ENCODE peak calls at places on chromosome 6, in nine cellular contexts. D, S, I, G, Y, K, H, N and W are unnamed samples. For H3K4me1 and H3K27me3, the result is how much of the 10 kb centered on the place peaks cover.

GRCh38 chr6:16363749-16364148 is 125.4 kb downstream of the GMPR start:
- DNase-seq in D (no peak), S (no peak), I (no peak), G (no peak), Y (no peak), K (no peak), H (no peak), N (no peak), W (no peak)

GRCh38 chr6:14721103-14721758 is 524.6 kb upstream of the JARID2 start:
- DNase-seq in D (no peak), S (peak), I (no peak), G (peak), Y (peak), K (no peak), H (no peak), N (no peak), W (no peak)

GRCh38 chr6:44084231-44085014 is 42.8 kb downstream of the MRPL14 start:
- DNase-seq in D (no peak), S (peak), I (no peak), G (no peak), Y (peak), K (no peak), H (no peak), N (no peak), W (no peak)

GRCh38 chr6:133512410-133513016 is 271.4 kb downstream of the EYA4 start:
- DNase-seq in D (no peak), S (peak), I (peak), G (peak), Y (peak), K (peak), H (no peak), N (peak), W (peak)

GRCh38 chr6:13729891-13730290 is 18.3 kb upstream of the RANBP9 start:
- DNase-seq in D (no peak), S (no peak), I (no peak), G (no peak), Y (peak), K (no peak), H (no peak), N (no peak), W (no peak)

GRCh38 chr6:139376054-139376355 is 1.6 kb upstream of the CITED2 start:
- DNase-seq in D (no peak), S (no peak), I (no peak), G (peak), Y (peak), K (no peak), H (no peak), N (no peak), W (no peak)

GRCh38 chr6:111843347-111844147 is 29.7 kb downstream of the FYN start:
- DNase-seq in D (no peak), S (peak), I (no peak), G (no peak), Y (no peak), K (peak), H (peak), N (no peak), W (no peak)

GRCh38 chr6:20943036-20943627 is 408.9 kb downstream of the CDKAL1 start:
- DNase-seq in D (no peak), S (no peak), I (peak), G (no peak), Y (no peak), K (no peak), H (no peak), N (no peak), W (no peak)

GRCh38 chr6:96499781-96500180 is 21.8 kb upstream of the UFL1 start:
- DNase-seq in D (no peak), S (no peak), I (no peak), G (no peak), Y (no peak), K (no peak), H (peak), N (no peak), W (no peak)

GRCh38 chr6:89117285-89118108 is at the start of gene SRSF12:
- DNase-seq in D (peak), S (peak), I (peak), G (peak), Y (peak), K (peak), H (peak), N (peak), W (peak)

GRCh38 chr6:42199106-42199981 is 4.6 kb upstream of the GUCA1B start:
- DNase-seq in D (no peak), S (no peak), I (no peak), G (no peak), Y (peak), K (no peak), H (no peak), N (no peak), W (no peak)

GRCh38 chr6:46221221-46221793 is 50.5 kb upstream of the ENPP5 start:
- DNase-seq in D (no peak), S (peak), I (peak), G (peak), Y (peak), K (no peak), H (peak), N (no peak), W (peak)

GRCh38 chr6:5851261-5851757 is 155.4 kb downstream of the NRN1 start:
- DNase-seq in D (peak), S (peak), I (peak), G (peak), Y (peak), K (peak), H (peak), N (no peak), W (no peak)

GRCh38 chr6:44064948-44065272 is 62.3 kb downstream of the MRPL14 start:
- DNase-seq in D (no peak), S (no peak), I (no peak), G (no peak), Y (no peak), K (no peak), H (no peak), N (no peak), W (no peak)

GRCh38 chr6:113927001-113927400 is 43.9 kb downstream of the HDAC2 start:
- DNase-seq in D (no peak), S (peak), I (no peak), G (no peak), Y (no peak), K (no peak), H (no peak), N (no peak), W (no peak)

GRCh38 chr6:144372611-144373010 is 87.5 kb downstream of the UTRN start:
- DNase-seq in D (no peak), S (no peak), I (no peak), G (no peak), Y (no peak), K (no peak), H (no peak), N (no peak), W (no peak)

GRCh38 chr6:170137176-170137891 is 153.5 kb downstream of the DLL1 start:
- DNase-seq in D (peak), S (no peak), I (no peak), G (no peak), Y (no peak), K (peak), H (no peak), N (peak), W (no peak)

GRCh38 chr6:170010665-170011232 is 259.3 kb downstream of the ERMARD start:
- DNase-seq in D (peak), S (no peak), I (no peak), G (no peak), Y (no peak), K (no peak), H (no peak), N (no peak), W (no peak)

GRCh38 chr6:115947964-115948541 is 112.6 kb downstream of the FRK start:
- DNase-seq in D (no peak), S (no peak), I (no peak), G (peak), Y (no peak), K (no peak), H (no peak), N (no peak), W (peak)

GRCh38 chr6:125363360-125364121 is 61.8 kb upstream of the HDDC2 start:
- DNase-seq in D (peak), S (peak), I (peak), G (peak), Y (peak), K (peak), H (no peak), N (peak), W (no peak)

GRCh38 chr6:165443462-165443861 is 134.1 kb upstream of the C6orf118 start:
- DNase-seq in D (no peak), S (no peak), I (no peak), G (no peak), Y (no peak), K (no peak), H (no peak), N (no peak), W (no peak)

GRCh38 chr6:165441176-165441575 is 131.8 kb upstream of the C6orf118 start:
- DNase-seq in D (no peak), S (no peak), I (no peak), G (no peak), Y (no peak), K (no peak), H (no peak), N (no peak), W (no peak)

DNA sequence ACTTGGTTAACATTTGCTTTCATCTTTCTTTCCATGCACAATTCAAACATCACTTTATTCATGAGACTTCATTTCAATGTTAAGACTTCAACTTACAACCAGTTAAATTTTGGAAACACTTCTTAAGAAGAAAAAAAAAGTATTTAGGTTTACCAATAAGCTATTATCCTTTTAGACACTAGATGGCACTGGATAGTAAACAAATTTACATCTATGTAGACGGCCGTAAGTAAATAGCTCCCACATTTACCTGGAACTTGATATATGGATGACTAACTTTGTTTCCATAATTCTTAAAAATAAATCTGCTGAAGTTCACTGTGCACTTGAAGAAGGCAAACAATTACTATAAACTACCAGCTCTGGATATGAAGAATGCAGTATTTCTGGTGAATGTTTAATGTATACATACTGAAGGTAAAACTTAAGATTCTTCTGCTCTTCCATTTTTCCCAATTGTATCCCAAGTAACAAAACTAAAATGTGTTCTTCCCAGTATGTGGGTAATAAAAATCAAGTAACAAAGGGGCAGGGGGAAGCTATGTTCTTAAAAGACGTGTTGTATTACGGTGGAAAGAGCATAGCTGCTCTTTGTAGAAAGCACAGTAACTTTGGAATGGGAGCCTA is 130.6 kb upstream of the C6orf118 start:
- DNase-seq in D (no peak), S (peak), I (peak), G (peak), Y (peak), K (no peak), H (no peak), N (no peak), W (no peak)
- H3K4me3 ChIP-seq in D (no peak), S (no peak), I (no peak), G (no peak), Y (no peak), K (no peak), H (no peak), N (no peak), W (no peak)

GRCh38 chr6:106512958-106513480 is 116.3 kb downstream of the RTN4IP1 start:
- DNase-seq in D (no peak), S (no peak), I (no peak), G (no peak), Y (no peak), K (no peak), H (no peak), N (no peak), W (no peak)
- H3K4me1 ChIP-seq in D (under half), S (under half), I (under half), G (under half), Y (under half), K (under half), H (under half), N (under half), W (under half)

GRCh38 chr6:1310628-1311399 is 1.1 kb upstream of the FOXQ1 start:
- DNase-seq in D (no peak), S (peak), I (no peak), G (peak), Y (no peak), K (no peak), H (no peak), N (no peak), W (peak)
- H3K27me3 ChIP-seq in D (under half), S (half or more), I (half or more), G (half or more), Y (half or more), K (under half), H (under half), N (under half), W (under half)

GRCh38 chr6:64293298-64293697 is 657.7 kb downstream of the PHF3 start:
- DNase-seq in D (no peak), S (no peak), I (no peak), G (no peak), Y (peak), K (no peak), H (no peak), N (no peak), W (no peak)

GRCh38 chr6:64301307-64302236 is 666.0 kb downstream of the PHF3 start:
- DNase-seq in D (no peak), S (no peak), I (no peak), G (peak), Y (no peak), K (no peak), H (no peak), N (no peak), W (peak)

GRCh38 chr6:64294034-64294433 is 658.4 kb downstream of the PHF3 start:
- DNase-seq in D (no peak), S (no peak), I (no peak), G (no peak), Y (no peak), K (no peak), H (no peak), N (no peak), W (no peak)

DNA sequence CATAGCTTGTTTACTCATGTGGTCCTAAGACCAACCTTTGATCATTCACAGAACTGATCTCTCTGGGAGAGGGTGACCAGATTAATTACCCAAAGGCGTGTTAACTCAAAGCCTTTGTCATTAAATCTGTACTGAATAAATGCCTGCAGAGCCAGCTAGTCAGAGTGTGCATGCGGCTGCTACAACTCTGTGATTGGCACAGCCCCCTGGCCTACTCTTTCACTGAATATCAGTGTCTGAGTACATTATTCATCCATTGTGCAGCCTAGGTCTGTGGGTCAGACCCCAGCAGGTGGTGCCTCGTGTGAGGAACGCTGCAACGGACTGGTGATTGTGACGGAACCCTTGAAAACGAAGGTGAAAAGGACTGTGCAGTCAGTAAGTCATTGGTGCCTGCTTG is 663.6 kb downstream of the PHF3 start:
- DNase-seq in D (no peak), S (no peak), I (no peak), G (no peak), Y (no peak), K (no peak), H (no peak), N (no peak), W (peak)
- H3K4me3 ChIP-seq in D (no peak), S (no peak), I (no peak), G (no peak), Y (no peak), K (no peak), H (no peak), N (no peak), W (no peak)

GRCh38 chr6:136410201-136411027 is 120.8 kb upstream of the BCLAF1 start:
- DNase-seq in D (no peak), S (no peak), I (no peak), G (no peak), Y (peak), K (no peak), H (no peak), N (no peak), W (no peak)

GRCh38 chr6:136411028-136411329 is 121.3 kb upstream of the BCLAF1 start:
- DNase-seq in D (no peak), S (no peak), I (no peak), G (no peak), Y (no peak), K (no peak), H (no peak), N (no peak), W (no peak)

GRCh38 chr6:136409598-136409997 is 120.0 kb upstream of the BCLAF1 start:
- DNase-seq in D (no peak), S (no peak), I (no peak), G (no peak), Y (no peak), K (no peak), H (no peak), N (no peak), W (no peak)

GRCh38 chr6:136411453-136412354 is 122.1 kb upstream of the BCLAF1 start:
- DNase-seq in D (no peak), S (no peak), I (no peak), G (no peak), Y (no peak), K (no peak), H (no peak), N (no peak), W (no peak)

DNA sequence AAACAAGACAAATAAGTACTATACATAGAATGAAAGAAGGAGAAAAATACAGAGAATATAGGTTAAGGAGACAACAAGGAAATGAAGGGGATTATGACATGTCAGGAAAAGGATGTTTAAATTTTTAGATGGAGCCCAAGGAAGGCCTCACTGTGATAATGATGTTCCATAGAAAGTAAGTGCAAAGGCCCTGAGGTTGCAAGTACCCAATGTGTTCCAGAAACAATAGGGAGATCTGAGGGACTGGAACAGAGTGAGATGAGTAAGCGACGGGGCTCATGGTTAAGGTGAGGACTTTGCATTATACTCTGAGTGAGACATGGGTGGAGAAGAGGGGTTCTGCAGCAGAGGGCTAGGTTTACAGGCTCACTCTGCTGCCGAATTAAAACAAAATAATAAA is 122.8 kb upstream of the BCLAF1 start:
- DNase-seq in D (no peak), S (no peak), I (no peak), G (no peak), Y (no peak), K (no peak), H (no peak), N (no peak), W (no peak)
- H3K4me1 ChIP-seq in D (under half), S (under half), I (under half), G (under half), Y (under half), K (under half), H (under half), N (under half), W (under half)

DNA sequence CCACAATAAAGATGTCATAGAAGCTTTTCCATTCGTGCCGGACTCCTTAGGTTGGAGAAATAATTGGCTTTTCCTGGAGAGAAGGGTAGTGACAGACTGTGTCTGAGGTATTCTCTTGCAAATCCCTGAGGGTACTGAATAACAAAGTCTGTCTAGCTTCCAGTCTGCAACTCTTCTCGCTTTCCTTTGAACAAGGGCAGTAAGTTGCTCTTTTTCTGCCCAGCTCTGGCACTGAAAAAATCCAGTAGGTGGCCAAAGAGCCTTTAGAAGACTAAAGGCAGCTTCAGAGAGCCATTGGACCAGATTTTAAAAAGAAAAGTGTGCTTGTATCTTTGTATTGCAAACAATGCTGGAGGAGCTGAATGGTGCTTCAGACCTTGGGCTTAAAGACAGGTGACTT is 20.7 kb upstream of the RREB1 start:
- DNase-seq in D (no peak), S (no peak), I (peak), G (no peak), Y (peak), K (no peak), H (no peak), N (no peak), W (no peak)
- H3K27me3 ChIP-seq in D (under half), S (under half), I (under half), G (under half), Y (under half), K (under half), H (under half), N (under half), W (under half)

GRCh38 chr6:3913077-3913957 is 64.1 kb downstream of the FAM50B start:
- DNase-seq in D (no peak), S (no peak), I (peak), G (peak), Y (peak), K (peak), H (no peak), N (no peak), W (peak)
- H3K4me3 ChIP-seq in D (no peak), S (no peak), I (no peak), G (no peak), Y (no peak), K (no peak), H (no peak), N (no peak), W (no peak)